ENCODE peak calls at places on chromosome 13, in four cellular contexts. U is CD8-positive, alpha-beta T cell; K is RWPE1; S is NCI-H1048. A is an unnamed sample.

GRCh38 chr13:71718931-71719330 is 148.1 kb downstream of the DACH1 start:
- DNase-seq in U (no peak), K (no peak), S (no peak), A (no peak)

GRCh38 chr13:107845911-107846310 is 369.4 kb downstream of the LIG4 start:
- DNase-seq in U (no peak), K (no peak), S (no peak), A (no peak)

GRCh38 chr13:101085551-101085950 is 330.8 kb downstream of the NALCN start:
- DNase-seq in U (no peak), K (no peak), S (no peak), A (no peak)

GRCh38 chr13:28710161-28710560 is 8.6 kb downstream of the SLC46A3 start:
- DNase-seq in U (no peak), K (no peak), S (no peak), A (no peak)

GRCh38 chr13:30905932-30906383 is at the start of gene MEDAG:
- DNase-seq in U (no peak), K (no peak), S (no peak), A (no peak)

GRCh38 chr13:103557878-103558277 is 491.7 kb upstream of the SLC10A2 start:
- DNase-seq in U (no peak), K (no peak), S (no peak), A (no peak)

GRCh38 chr13:111586291-111586690 is 265.8 kb downstream of the TEX29 start:
- DNase-seq in U (no peak), K (no peak), S (no peak), A (no peak)

GRCh38 chr13:29583073-29583785 is 12.3 kb downstream of the SLC7A1 start:
- DNase-seq in U (no peak), K (peak), S (no peak), A (no peak)

GRCh38 chr13:76226941-76227340 is 590.8 kb downstream of the LMO7 start:
- DNase-seq in U (no peak), K (no peak), S (no peak), A (no peak)